ENCODE peak calls at places on chromosomes 2 and 18, in eight cellular contexts. R is left lung; H is neuronal stem cell; P is Peyer's patch; O is ovary; W is PC-3; A is tibial artery; J is effector memory CD4-positive, alpha-beta T cell. K is an unnamed sample.

GRCh38 chr2:74778381-74779371 is 55.3 kb upstream of the HK2 start:
- DNase-seq in R (no peak), H (peak; percentile 68), P (no peak), O (no peak), W (no peak), A (no peak), J (no peak), K (no peak)

GRCh38 chr2:48144777-48145176 is 238.5 kb upstream of the FBXO11 start:
- DNase-seq in R (no peak), H (no peak), P (no peak), O (no peak), W (no peak), A (no peak), J (no peak), K (no peak)

GRCh38 chr2:176096986-176097819 is 2.4 kb upstream of the HOXD12 start:
- DNase-seq in R (peak; percentile 86), H (no peak), P (peak; percentile 82), O (peak; percentile 60), W (peak; percentile 80), A (peak; percentile 59), J (peak; percentile 30), K (peak; percentile 76)

GRCh38 chr2:197804758-197805597 is 585 bp downstream of the PLCL1 start:
- DNase-seq in R (peak; percentile 87), H (peak; percentile 32), P (peak; percentile 49), O (peak; percentile 47), W (no peak), A (peak; percentile 33), J (peak; percentile 10), K (no peak)

GRCh38 chr2:136645458-136645857 is 119.9 kb upstream of the THSD7B start:
- DNase-seq in R (no peak), H (no peak), P (no peak), O (no peak), W (no peak), A (no peak), J (no peak), K (no peak)

GRCh38 chr2:129129087-129129486 is 810.4 kb upstream of the HS6ST1 start:
- DNase-seq in R (no peak), H (no peak), P (no peak), O (no peak), W (no peak), A (no peak), J (no peak), K (no peak)

GRCh38 chr2:56741601-56742102 is 557.9 kb downstream of the CCDC85A start:
- DNase-seq in R (peak; percentile 57), H (no peak), P (no peak), O (peak; percentile 26), W (peak; percentile 93), A (peak; percentile 24), J (no peak), K (no peak)

GRCh38 chr2:142722086-142722485 is 155.4 kb upstream of the KYNU start:
- DNase-seq in R (no peak), H (no peak), P (no peak), O (no peak), W (no peak), A (no peak), J (no peak), K (no peak)

GRCh38 chr18:21131698-21132230 is 20.2 kb upstream of the ROCK1 start:
- DNase-seq in R (no peak), H (no peak), P (no peak), O (no peak), W (no peak), A (no peak), J (no peak), K (no peak)

GRCh38 chr2:224909885-224910517 is 132.3 kb downstream of the DOCK10 start:
- DNase-seq in R (no peak), H (no peak), P (no peak), O (peak; percentile 63), W (no peak), A (peak; percentile 73), J (no peak), K (peak; percentile 35)

GRCh38 chr18:48711651-48712486 is 173.0 kb downstream of the CTIF start:
- DNase-seq in R (no peak), H (peak; percentile 33), P (no peak), O (no peak), W (peak; percentile 36), A (no peak), J (no peak), K (no peak)

GRCh38 chr2:43088148-43089073 is 138.0 kb downstream of the ZFP36L2 start:
- DNase-seq in R (no peak), H (no peak), P (no peak), O (peak; percentile 12), W (peak; percentile 64), A (no peak), J (no peak), K (no peak)

GRCh38 chr2:154724194-154724797 is 25.8 kb downstream of the KCNJ3 start:
- DNase-seq in R (no peak), H (no peak), P (no peak), O (no peak), W (no peak), A (no peak), J (no peak), K (no peak)

GRCh38 chr18:3061581-3062416 is 48.9 kb upstream of the LPIN2 start:
- DNase-seq in R (no peak), H (no peak), P (no peak), O (no peak), W (no peak), A (no peak), J (peak; percentile 20), K (no peak)

GRCh38 chr2:141015339-141016047 is 1115.3 kb downstream of the LRP1B start:
- DNase-seq in R (no peak), H (no peak), P (no peak), O (no peak), W (no peak), A (no peak), J (no peak), K (no peak)

GRCh38 chr18:26941608-26942007 is 76.1 kb upstream of the AQP4 start:
- DNase-seq in R (no peak), H (no peak), P (no peak), O (no peak), W (peak; percentile 18), A (no peak), J (no peak), K (no peak)

GRCh38 chr2:64354857-64355680 is 98.9 kb upstream of the LGALSL start:
- DNase-seq in R (no peak), H (no peak), P (no peak), O (no peak), W (peak; percentile 90), A (no peak), J (no peak), K (no peak)

GRCh38 chr2:200786826-200787225 is 24.9 kb upstream of the BZW1 start:
- DNase-seq in R (no peak), H (no peak), P (no peak), O (no peak), W (peak; percentile 86), A (no peak), J (no peak), K (no peak)

GRCh38 chr2:200467806-200468686 is 41.8 kb downstream of the KCTD18 start:
- DNase-seq in R (no peak), H (no peak), P (no peak), O (no peak), W (no peak), A (no peak), J (no peak), K (no peak)

DNA sequence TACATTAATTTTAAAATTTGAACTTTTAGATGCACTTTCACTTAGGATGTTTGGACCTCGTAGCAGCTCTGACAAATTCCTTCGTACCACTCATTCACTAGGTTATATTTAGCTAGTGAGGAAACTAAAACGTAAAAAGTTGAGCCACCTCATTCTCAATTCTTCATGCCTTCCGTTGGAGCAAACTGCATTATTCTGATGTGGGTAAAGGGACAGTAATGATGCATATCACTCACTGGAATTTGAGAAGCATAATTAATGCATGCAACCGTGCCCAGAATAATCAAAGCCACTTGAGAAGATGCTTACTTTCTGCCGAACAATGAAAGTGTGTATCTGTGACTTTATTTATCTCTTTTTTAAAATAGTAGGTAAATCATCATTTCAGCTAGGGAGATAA is 2.2 kb downstream of the CNOT9 start:
- DNase-seq in R (no peak), H (no peak), P (no peak), O (no peak), W (peak; percentile 37), A (no peak), J (no peak), K (no peak)
- H3K4me3 ChIP-seq in R (peak overlapping the region; percentile 92), H (peak overlapping the region; percentile 64), P (no peak overlapping the region), O (no peak overlapping the region), W (peak overlapping the region; percentile 84), A (peak overlapping the region; percentile 76), J (no peak overlapping the region), K (no peak overlapping the region)

GRCh38 chr2:236577481-236578410 is 8.1 kb downstream of the ACKR3 start:
- DNase-seq in R (no peak), H (no peak), P (no peak), O (no peak), W (no peak), A (peak; percentile 50), J (no peak), K (no peak)
- H3K27ac ChIP-seq in R (no peak overlapping the region), H (no peak overlapping the region), P (peak overlapping the region; percentile 88), O (no peak overlapping the region), W (no peak overlapping the region), A (peak overlapping the region; percentile 83), J (no peak overlapping the region), K (peak overlapping the region; percentile 3)

GRCh38 chr2:106580241-106580640 is 93.1 kb downstream of the CD8B2 start:
- DNase-seq in R (peak; percentile 60), H (no peak), P (no peak), O (no peak), W (no peak), A (no peak), J (no peak), K (no peak)
- H3K36me3 ChIP-seq in R (no peaks in the 10 kb centered on the region), H (no peaks in the 10 kb centered on the region), P (no peaks in the 10 kb centered on the region), O (no peaks in the 10 kb centered on the region), W (no peaks in the 10 kb centered on the region), A (no peaks in the 10 kb centered on the region), J (no peaks in the 10 kb centered on the region), K (no peaks in the 10 kb centered on the region)

DNA sequence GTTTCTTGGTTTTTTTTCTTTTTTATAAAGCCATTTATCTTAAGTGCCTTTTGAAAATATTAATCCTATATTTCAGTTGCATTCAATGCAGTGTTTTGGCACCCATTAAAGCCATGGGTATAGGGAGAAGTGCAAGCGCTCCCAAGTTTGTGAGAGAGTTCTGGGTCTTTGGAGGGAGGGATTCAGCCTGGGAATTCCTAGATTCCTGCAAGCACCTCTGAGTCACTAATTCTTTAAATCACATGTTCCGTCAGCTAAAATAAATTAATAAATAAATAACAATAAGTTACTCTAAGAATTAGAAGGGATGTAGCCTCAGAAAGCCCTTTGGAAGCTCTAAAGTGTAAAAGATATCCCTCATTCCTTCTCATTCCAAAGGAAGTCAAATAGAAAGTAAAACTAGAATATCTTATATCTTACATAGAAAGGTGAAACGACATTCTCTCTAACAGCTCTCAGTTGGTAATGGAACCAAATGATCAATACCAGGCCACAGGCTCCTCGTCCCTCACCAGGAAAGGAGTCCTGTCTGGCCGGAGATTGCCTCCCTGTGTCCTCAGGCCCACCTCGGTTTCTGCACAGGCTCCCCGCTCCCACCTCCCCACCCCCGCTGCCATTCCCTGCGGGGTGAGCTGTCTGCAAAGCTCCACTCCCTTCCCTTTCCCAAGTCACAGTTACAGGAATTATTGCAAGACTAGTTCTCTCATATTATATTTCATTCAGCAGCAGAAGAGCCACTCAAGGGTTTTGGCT is 222.3 kb upstream of the RBBP8 start:
- DNase-seq in R (peak; percentile 76), H (no peak), P (peak; percentile 72), O (peak; percentile 57), W (peak; percentile 61), A (no peak), J (no peak), K (peak; percentile 35)
- H3K4me3 ChIP-seq in R (peak overlapping the region; percentile 21), H (no peak overlapping the region), P (no peak overlapping the region), O (peak overlapping the region; percentile 19), W (peak overlapping the region; percentile 64), A (peak overlapping the region; percentile 49), J (no peak overlapping the region), K (peak overlapping the region; percentile 36)

GRCh38 chr2:36597003-36597531 is 901 bp downstream of the FEZ2 start:
- DNase-seq in R (no peak), H (no peak), P (no peak), O (no peak), W (no peak), A (no peak), J (no peak), K (no peak)
- H3K27ac ChIP-seq in R (peak overlapping the region; percentile 98), H (peak overlapping the region; percentile 91), P (peak overlapping the region; percentile 95), O (peak overlapping the region; percentile 91), W (peak overlapping the region; percentile 43), A (peak overlapping the region; percentile 92), J (peak overlapping the region; percentile 25), K (peak overlapping the region; percentile 96)